ENCODE peak calls at places on chromosomes 1 and 21, in six cellular contexts. S is adrenal gland, J is tibial nerve, Q is Panc1, R is AG09309, C is HCT116. V is an unnamed sample.

GRCh38 chr21:43752758-43753438 is 23.2 kb downstream of the CSTB start:
- DNase-seq in Q (no peak), S (no peak), C (no peak), R (no peak), J (no peak), V (no peak)

GRCh38 chr1:18795002-18795689 is 64.3 kb downstream of the TAS1R2 start:
- DNase-seq in Q (no peak), J (no peak), C (no peak), S (no peak), R (no peak), V (no peak)

GRCh38 chr1:119617751-119618691 is 30.0 kb downstream of the ZNF697 start:
- DNase-seq in C (no peak), J (no peak), Q (no peak), R (no peak), S (peak; percentile 75), V (peak; percentile 13)

GRCh38 chr21:44752701-44753235 is 41.4 kb upstream of the TSPEAR start:
- DNase-seq in R (no peak), C (peak; percentile 39), Q (no peak), J (no peak), S (no peak), V (no peak)

GRCh38 chr1:40774266-40774998 is 9.2 kb upstream of the KCNQ4 start:
- DNase-seq in Q (peak; percentile 47), J (no peak), R (no peak), C (peak; percentile 18), S (peak; percentile 75), V (peak; percentile 17)

GRCh38 chr1:8815582-8816285 is 1.7 kb downstream of the RERE start:
- DNase-seq in R (no peak), S (no peak), J (no peak), Q (no peak), C (no peak), V (peak; percentile 38)

GRCh38 chr1:218408942-218409341 is 63.8 kb downstream of the TGFB2 start:
- DNase-seq in S (no peak), R (no peak), J (no peak), C (no peak), Q (no peak), V (no peak)

GRCh38 chr1:84862810-84863251 is 30.2 kb downstream of the LPAR3 start:
- DNase-seq in C (no peak), S (no peak), R (no peak), Q (no peak), J (no peak), V (no peak)

GRCh38 chr1:16198444-16199156 is 13.9 kb downstream of the ARHGEF19 start:
- DNase-seq in S (no peak), C (no peak), J (no peak), Q (no peak), R (no peak), V (no peak)

GRCh38 chr1:221804303-221804702 is 62.4 kb upstream of the DUSP10 start:
- DNase-seq in J (no peak), Q (no peak), C (no peak), R (no peak), S (no peak), V (no peak)

GRCh38 chr1:200178340-200178739 is 150.8 kb downstream of the NR5A2 start:
- DNase-seq in S (no peak), C (no peak), R (no peak), J (no peak), Q (no peak), V (no peak)

GRCh38 chr1:115355069-115355468 is 17.0 kb upstream of the NGF start:
- DNase-seq in C (no peak), S (no peak), R (no peak), Q (no peak), J (no peak), V (no peak)

GRCh38 chr21:27817061-27817460 is 850.2 kb upstream of the ADAMTS5 start:
- DNase-seq in Q (no peak), J (no peak), R (no peak), C (no peak), S (no peak), V (no peak)

GRCh38 chr1:180244840-180245239 is 14.8 kb downstream of the LHX4 start:
- DNase-seq in C (no peak), J (no peak), Q (no peak), S (no peak), R (no peak), V (no peak)

GRCh38 chr1:48718116-48718630 is 58.5 kb downstream of the BEND5 start:
- DNase-seq in J (no peak), R (no peak), S (no peak), Q (no peak), C (no peak), V (no peak)
- TF ChIP-seq CTCF in J (no peak), R (no peak), S (no peak), Q (no peak), C (no peak), V (no peak)

DNA sequence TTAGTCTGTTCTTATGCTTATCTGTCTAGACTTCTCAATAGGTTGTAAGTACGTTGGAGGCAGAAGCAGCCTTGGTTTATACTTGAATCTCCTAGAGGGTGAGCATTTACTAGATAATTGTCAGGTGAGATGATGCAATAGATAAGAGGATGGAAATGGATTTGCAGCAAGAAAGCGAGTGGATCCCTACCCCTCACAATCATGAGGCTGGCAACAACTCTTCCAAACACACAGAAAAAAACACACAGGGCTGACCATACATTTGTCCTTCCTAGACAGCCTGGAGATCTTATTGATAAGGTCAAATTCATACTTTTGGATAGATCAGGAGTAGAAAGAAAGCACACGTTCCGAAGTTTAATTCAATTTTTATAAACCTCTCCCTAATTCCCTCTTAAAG is 481.4 kb upstream of the CAMK1G start:
- DNase-seq in S (no peak), J (no peak), C (no peak), R (no peak), Q (no peak), V (no peak)
- H3K4me3 ChIP-seq in S (no peak overlapping the region), J (no peak overlapping the region), C (no peak overlapping the region), R (no peak overlapping the region), Q (no peak overlapping the region), V (no peak overlapping the region)

DNA sequence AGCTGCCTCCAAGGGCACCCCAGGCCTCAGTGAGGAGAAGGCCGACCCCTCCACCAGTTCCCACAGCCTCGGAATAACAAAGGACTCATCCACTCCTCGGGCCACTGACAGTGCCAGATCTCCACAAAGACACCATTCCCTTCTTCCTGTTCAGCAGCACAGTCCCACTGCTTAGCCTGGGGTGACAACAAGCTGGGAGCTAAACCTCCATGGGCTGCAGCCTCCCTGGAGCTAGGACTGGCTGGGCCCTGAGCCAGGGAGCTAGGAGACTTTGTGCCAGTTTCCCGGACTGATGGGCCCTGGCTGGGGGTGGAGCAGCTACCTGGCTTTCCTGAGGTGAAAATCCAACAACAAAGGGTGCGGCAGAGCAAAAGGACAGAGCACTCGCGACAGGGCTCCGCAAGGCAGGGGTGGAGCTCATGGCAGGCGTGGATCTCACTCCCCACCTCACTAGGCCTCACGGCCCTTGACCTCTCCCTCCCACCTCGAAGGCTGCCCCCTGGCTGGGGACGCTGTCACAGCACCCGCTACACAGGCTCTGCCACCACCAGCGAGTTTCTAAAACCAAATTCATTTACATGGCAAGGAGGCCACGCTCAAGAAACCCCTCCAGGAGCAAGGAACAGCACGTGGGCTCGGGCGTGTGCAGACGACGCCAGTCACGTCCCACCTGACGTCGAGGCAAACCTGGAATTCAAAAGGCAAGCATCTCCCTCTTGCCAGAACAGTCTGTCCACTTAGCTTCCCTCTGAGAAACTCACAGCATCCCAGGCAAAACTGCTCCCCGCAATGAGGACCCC is 13.8 kb downstream of the SLC35E2B start:
- DNase-seq in C (no peak), R (no peak), Q (peak; percentile 12), S (no peak), J (peak; percentile 6), V (no peak)
- TF ChIP-seq CTCF in C (peak; percentile 42), R (peak; percentile 6), Q (no peak), S (no peak), J (no peak), V (peak; percentile 20)

GRCh38 chr1:112743174-112744018 is 28.3 kb upstream of the PPM1J start:
- DNase-seq in Q (no peak), J (no peak), C (no peak), R (no peak), S (no peak), V (no peak)

GRCh38 chr1:112748396-112748795 is 33.3 kb upstream of the PPM1J start:
- DNase-seq in R (no peak), Q (no peak), S (no peak), J (no peak), C (no peak), V (no peak)

GRCh38 chr1:112744019-112744578 is 29.0 kb upstream of the PPM1J start:
- DNase-seq in J (no peak), C (no peak), Q (no peak), R (no peak), S (no peak), V (peak; percentile 43)
- H3K4me3 ChIP-seq in J (no peak overlapping the region), C (no peak overlapping the region), Q (peak overlapping the region; percentile 20), R (peak overlapping the region; percentile 44), S (no peak overlapping the region), V (peak overlapping the region; percentile 26)

GRCh38 chr1:111649648-111650047 is 30.1 kb downstream of the RAP1A start:
- DNase-seq in Q (no peak), R (no peak), S (no peak), J (no peak), C (no peak), V (no peak)

GRCh38 chr1:111647738-111648137 is 28.1 kb downstream of the RAP1A start:
- DNase-seq in Q (no peak), C (no peak), J (no peak), S (no peak), R (no peak), V (no peak)

GRCh38 chr1:111653695-111654094 is 34.1 kb downstream of the RAP1A start:
- DNase-seq in S (no peak), J (no peak), R (no peak), Q (no peak), C (no peak), V (no peak)

GRCh38 chr1:111648826-111649225 is 29.2 kb downstream of the RAP1A start:
- DNase-seq in S (peak; percentile 83), J (no peak), C (no peak), Q (no peak), R (no peak), V (no peak)

DNA sequence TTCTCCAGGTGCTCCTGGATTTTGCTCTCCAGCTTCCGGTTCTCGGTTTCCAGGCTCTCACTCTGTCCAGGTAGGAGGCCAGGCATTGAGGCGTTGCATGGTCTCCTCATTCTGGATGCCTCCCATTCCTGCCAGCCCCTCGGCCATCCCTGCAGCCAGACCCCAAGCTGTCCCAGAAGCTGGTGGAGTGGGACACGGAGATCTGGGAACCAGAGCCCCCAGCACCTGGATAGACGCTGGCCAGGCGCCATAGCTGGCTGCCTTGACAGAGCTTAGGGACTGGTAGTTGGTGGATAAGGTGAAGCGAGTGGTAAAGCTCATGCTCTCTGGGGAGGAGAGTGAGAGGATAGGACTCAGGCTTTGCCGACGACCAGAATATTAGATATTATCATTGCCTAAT is 29.6 kb downstream of the RAP1A start:
- DNase-seq in J (no peak), R (no peak), S (no peak), Q (no peak), C (no peak), V (no peak)
- TF ChIP-seq CTCF in J (no peak), R (no peak), S (no peak), Q (no peak), C (no peak), V (no peak)

V was measured in astrocyte of the spinal cord.